ENCODE peak calls at places on chromosomes 4 and X, in five cellular contexts. One of them, this sample, is unnamed.

GRCh38 chrX:120749141-120749846 is 119.4 kb upstream of the C1GALT1C1 start:
- DNase-seq in IMR-90: no peak
- DNase-seq in H1: no peak
- DNase-seq in HCT116: no peak
- DNase-seq in GM12878: no peak
- DNase-seq in this sample: no peak

GRCh38 chr4:145375416-145375815 is 106.2 kb upstream of the SMAD1 start:
- DNase-seq in GM12878: no peak
- DNase-seq in H1: no peak
- DNase-seq in HCT116: no peak
- DNase-seq in IMR-90: no peak
- DNase-seq in this sample: no peak

GRCh38 chr4:168867128-168867527 is 142.9 kb downstream of the CBR4 start:
- DNase-seq in IMR-90: no peak
- DNase-seq in HCT116: no peak
- DNase-seq in H1: no peak
- DNase-seq in GM12878: no peak
- DNase-seq in this sample: no peak

GRCh38 chr4:74410272-74410671 is 34.7 kb upstream of the AREG start:
- DNase-seq in HCT116: no peak
- DNase-seq in IMR-90: peak; percentile 51
- DNase-seq in GM12878: no peak
- DNase-seq in H1: no peak
- DNase-seq in this sample: no peak

GRCh38 chrX:130895299-130895698 is 7.7 kb downstream of the ENOX2 start:
- DNase-seq in HCT116: no peak
- DNase-seq in H1: no peak
- DNase-seq in IMR-90: peak; percentile 11
- DNase-seq in GM12878: no peak
- DNase-seq in this sample: no peak

GRCh38 chr4:142959156-142959555 is 113.1 kb upstream of the INPP4B start:
- DNase-seq in IMR-90: no peak
- DNase-seq in HCT116: no peak
- DNase-seq in GM12878: no peak
- DNase-seq in H1: no peak
- DNase-seq in this sample: no peak

GRCh38 chr4:80619070-80619674 is 283.6 kb downstream of the CFAP299 start:
- DNase-seq in HCT116: peak; percentile 15
- DNase-seq in GM12878: no peak
- DNase-seq in H1: no peak
- DNase-seq in IMR-90: no peak
- DNase-seq in this sample: peak; percentile 4

GRCh38 chr4:38673109-38673978 is 9.3 kb downstream of the KLF3 start:
- DNase-seq in IMR-90: no peak
- DNase-seq in GM12878: no peak
- DNase-seq in H1: no peak
- DNase-seq in HCT116: peak; percentile 56
- DNase-seq in this sample: peak; percentile 21

GRCh38 chrX:111244238-111244750 is 26.0 kb downstream of the CAPN6 start:
- DNase-seq in IMR-90: peak; percentile 14
- DNase-seq in HCT116: peak; percentile 3
- DNase-seq in H1: no peak
- DNase-seq in GM12878: no peak
- DNase-seq in this sample: peak; percentile 8

GRCh38 chr4:125526420-125526819 is 211.7 kb downstream of the FAT4 start:
- DNase-seq in HCT116: no peak
- DNase-seq in H1: no peak
- DNase-seq in IMR-90: no peak
- DNase-seq in GM12878: no peak
- DNase-seq in this sample: no peak

GRCh38 chrX:1264556-1264955 is 4.1 kb upstream of the CSF2RA start:
- DNase-seq in HCT116: no peak
- DNase-seq in H1: no peak
- DNase-seq in GM12878: no peak
- DNase-seq in IMR-90: no peak
- DNase-seq in this sample: no peak

GRCh38 chr4:40998680-40999358 is 215.5 kb downstream of the APBB2 start:
- DNase-seq in IMR-90: peak; percentile 20
- DNase-seq in HCT116: peak; percentile 69
- DNase-seq in H1: no peak
- DNase-seq in GM12878: no peak
- DNase-seq in this sample: peak; percentile 57

GRCh38 chrX:133365886-133366611 is 49.2 kb downstream of the GPC4 start:
- DNase-seq in HCT116: no peak
- DNase-seq in H1: no peak
- DNase-seq in GM12878: no peak
- DNase-seq in IMR-90: peak; percentile 44
- DNase-seq in this sample: no peak

GRCh38 chrX:119398974-119399771 is at the start of gene SLC25A43:
- DNase-seq in GM12878: no peak
- DNase-seq in H1: peak; percentile 57
- DNase-seq in HCT116: no peak
- DNase-seq in IMR-90: no peak
- DNase-seq in this sample: peak; percentile 44

GRCh38 chr4:107034091-107034698 is 1.9 kb downstream of the DKK2 start:
- DNase-seq in H1: peak; percentile 71
- DNase-seq in HCT116: no peak
- DNase-seq in IMR-90: no peak
- DNase-seq in GM12878: no peak
- DNase-seq in this sample: no peak

DNA sequence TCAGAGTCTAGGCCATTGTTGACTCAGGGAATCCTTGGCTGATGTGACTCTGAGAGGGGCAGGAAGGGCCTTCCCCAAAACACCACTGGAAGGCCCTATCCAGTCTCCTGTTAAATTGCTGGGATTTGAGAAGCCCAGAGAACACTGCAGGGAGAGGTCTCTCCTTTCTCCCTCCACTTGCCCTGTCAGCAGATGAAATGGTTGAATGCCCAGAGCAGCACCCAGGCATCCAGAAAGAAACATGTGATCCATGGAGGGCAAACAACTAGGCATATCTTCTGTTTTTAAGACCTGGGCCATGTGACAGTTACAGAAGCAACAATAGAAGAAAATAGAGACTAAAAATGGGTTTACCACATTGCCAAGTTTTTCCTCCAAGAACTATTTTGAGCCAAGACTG is 291.1 kb downstream of the QDPR start:
- DNase-seq in H1: no peak
- DNase-seq in GM12878: no peak
- DNase-seq in IMR-90: no peak
- DNase-seq in HCT116: no peak
- DNase-seq in this sample: no peak
- TF ChIP-seq CEBPB in H1: no peak
- TF ChIP-seq CEBPB in GM12878: no peak
- TF ChIP-seq CEBPB in IMR-90: no peak
- TF ChIP-seq CEBPB in HCT116: no peak
- TF ChIP-seq CEBPB in this sample: no peak

DNA sequence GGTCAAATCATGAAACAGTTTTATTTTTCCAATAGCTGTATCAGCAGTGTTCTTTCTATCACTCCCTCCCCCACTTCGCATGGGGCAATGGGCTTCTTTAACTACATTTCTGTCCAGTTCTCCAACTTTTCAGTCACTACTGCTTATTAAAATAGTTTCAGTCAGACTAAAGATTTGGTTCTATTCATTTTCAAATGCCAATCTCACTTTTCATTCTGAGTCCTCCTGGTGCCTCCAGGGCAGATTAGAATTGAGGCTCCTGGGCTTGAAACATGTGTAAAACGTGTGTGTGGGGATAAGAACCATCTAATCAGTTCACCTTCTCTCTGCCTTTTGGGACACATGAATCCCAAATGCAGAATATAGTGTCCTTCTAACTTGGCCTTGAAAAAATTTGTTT is 3.5 kb upstream of the BEX3 start:
- DNase-seq in HCT116: no peak
- DNase-seq in GM12878: no peak
- DNase-seq in IMR-90: no peak
- DNase-seq in H1: no peak
- DNase-seq in this sample: no peak
- H3K4me2 ChIP-seq in HCT116: no peak overlapping the region
- H3K4me2 ChIP-seq in GM12878: no peak overlapping the region
- H3K4me2 ChIP-seq in IMR-90: no peak overlapping the region
- H3K4me2 ChIP-seq in H1: no peak overlapping the region
- H3K4me2 ChIP-seq in this sample: peak overlapping the region; percentile 62

GRCh38 chr4:1856920-1857699 is 1.2 kb upstream of the LETM1 start:
- DNase-seq in H1: no peak
- DNase-seq in GM12878: no peak
- DNase-seq in IMR-90: no peak
- DNase-seq in HCT116: no peak
- DNase-seq in this sample: no peak
- TF ChIP-seq CEBPB in H1: no peak
- TF ChIP-seq CEBPB in GM12878: no peak
- TF ChIP-seq CEBPB in IMR-90: no peak
- TF ChIP-seq CEBPB in HCT116: no peak
- TF ChIP-seq CEBPB in this sample: no peak

GRCh38 chrX:45794995-45795337 is 594.3 kb upstream of the DIPK2B start:
- DNase-seq in HCT116: no peak
- DNase-seq in GM12878: no peak
- DNase-seq in H1: no peak
- DNase-seq in IMR-90: no peak
- DNase-seq in this sample: no peak

GRCh38 chrX:45794323-45794994 is 593.8 kb upstream of the DIPK2B start:
- DNase-seq in H1: no peak
- DNase-seq in IMR-90: no peak
- DNase-seq in GM12878: no peak
- DNase-seq in HCT116: no peak
- DNase-seq in this sample: no peak

GRCh38 chrX:45799576-45799975 is 598.9 kb upstream of the DIPK2B start:
- DNase-seq in H1: no peak
- DNase-seq in HCT116: no peak
- DNase-seq in GM12878: no peak
- DNase-seq in IMR-90: no peak
- DNase-seq in this sample: no peak

GRCh38 chrX:45795546-45795945 is 594.9 kb upstream of the DIPK2B start:
- DNase-seq in H1: no peak
- DNase-seq in HCT116: no peak
- DNase-seq in GM12878: no peak
- DNase-seq in IMR-90: no peak
- DNase-seq in this sample: no peak
- H3K4me2 ChIP-seq in H1: no peak overlapping the region
- H3K4me2 ChIP-seq in HCT116: peak overlapping the region; percentile 25
- H3K4me2 ChIP-seq in GM12878: no peak overlapping the region
- H3K4me2 ChIP-seq in IMR-90: no peak overlapping the region
- H3K4me2 ChIP-seq in this sample: no peak overlapping the region

GRCh38 chr4:108730579-108730978 is 32.3 kb downstream of the ETNPPL start:
- DNase-seq in HCT116: no peak
- DNase-seq in GM12878: no peak
- DNase-seq in H1: no peak
- DNase-seq in IMR-90: no peak
- DNase-seq in this sample: no peak
- TF ChIP-seq CEBPB in HCT116: no peak
- TF ChIP-seq CEBPB in GM12878: no peak
- TF ChIP-seq CEBPB in H1: no peak
- TF ChIP-seq CEBPB in IMR-90: no peak
- TF ChIP-seq CEBPB in this sample: no peak

GRCh38 chr4:84634961-84635360 is 52.0 kb downstream of the CDS1 start:
- DNase-seq in HCT116: no peak
- DNase-seq in GM12878: no peak
- DNase-seq in IMR-90: no peak
- DNase-seq in H1: no peak
- DNase-seq in this sample: no peak
- H3K4me2 ChIP-seq in HCT116: no peak overlapping the region
- H3K4me2 ChIP-seq in GM12878: no peak overlapping the region
- H3K4me2 ChIP-seq in IMR-90: no peak overlapping the region
- H3K4me2 ChIP-seq in H1: no peak overlapping the region
- H3K4me2 ChIP-seq in this sample: no peak overlapping the region

This sample was measured in A549.